ENCODE peak calls at places on chromosomes 4 and X, in ten cellular contexts. V is germinal center; P is NCI-H146; O is activated CD8-positive, alpha-beta memory T cell treated with anti-CD3 and anti-CD28 coated beads for 48 hours; H is AG10803; W is fibroblast of lung; S is osteocyte; Z is GM19239; J is cardiac muscle cell; Q is stimulated activated CD8-positive, alpha-beta memory T cell treated with anti-CD3 and anti-CD28 coated beads, Interleukin-2, amount 100 ng/mL, for 1 hour. K is an unnamed sample.
A peak's percentile ranks its signal among the peaks of the same experiment; 100 is the strongest.

GRCh38 chr4:67684839-67685531 is 16.0 kb downstream of the UBA6 start:
- DNase-seq in H (peak; percentile 39), Q (no peak), V (no peak), J (no peak), Z (no peak), S (no peak), P (no peak), O (no peak), W (no peak), K (no peak)

GRCh38 chr4:154349829-154350228 is 141.8 kb downstream of the DCHS2 start:
- DNase-seq in H (peak; percentile 7), P (no peak), Q (no peak), O (no peak), V (peak; percentile 4), J (peak; percentile 49), W (peak; percentile 5), S (no peak), Z (no peak), K (no peak)

GRCh38 chr4:162475221-162475620 is 311.4 kb upstream of the FSTL5 start:
- DNase-seq in J (peak; percentile 44), P (no peak), W (no peak), V (no peak), Z (no peak), H (no peak), S (no peak), Q (no peak), O (no peak), K (no peak)

GRCh38 chrX:123629502-123629901 is 103.3 kb downstream of the THOC2 start:
- DNase-seq in P (no peak), W (peak; percentile 1), Q (no peak), Z (no peak), H (no peak), O (no peak), S (no peak), V (no peak), J (no peak), K (no peak)

GRCh38 chr4:53563824-53564223 is 27.5 kb downstream of the LNX1 start:
- DNase-seq in J (no peak), H (peak; percentile 80), Z (peak; percentile 22), W (peak; percentile 44), S (no peak), Q (no peak), V (no peak), P (no peak), O (no peak), K (peak; percentile 19)

GRCh38 chr4:80054375-80054774 is 18.7 kb downstream of the ANTXR2 start:
- DNase-seq in Q (no peak), O (no peak), W (no peak), H (no peak), J (no peak), P (no peak), V (no peak), Z (no peak), S (no peak), K (no peak)

GRCh38 chrX:17500145-17500579 is 125.2 kb downstream of the NHS start:
- DNase-seq in Z (no peak), Q (no peak), W (peak; percentile 22), J (no peak), P (peak; percentile 8), V (no peak), H (peak; percentile 74), S (no peak), O (no peak), K (no peak)

GRCh38 chrX:118231464-118231863 is 114.4 kb upstream of the WDR44 start:
- DNase-seq in J (no peak), Q (no peak), Z (no peak), S (no peak), H (peak; percentile 5), W (peak; percentile 49), V (no peak), O (no peak), P (no peak), K (no peak)

GRCh38 chrX:72475952-72476668 is 96.5 kb downstream of the HDAC8 start:
- DNase-seq in V (no peak), S (no peak), W (no peak), J (no peak), Q (no peak), P (no peak), H (no peak), O (no peak), Z (no peak), K (no peak)

GRCh38 chr4:150578745-150579470 is 3.0 kb upstream of the MAB21L2 start:
- DNase-seq in V (no peak), H (no peak), Z (no peak), O (no peak), Q (no peak), P (no peak), J (peak; percentile 42), W (peak; percentile 55), S (no peak), K (no peak)

GRCh38 chrX:108811891-108812290 is 75.5 kb upstream of the IRS4 start:
- DNase-seq in J (peak; percentile 14), P (no peak), S (no peak), O (no peak), Z (no peak), H (no peak), W (no peak), V (no peak), Q (no peak), K (no peak)